ENCODE peak calls at places on chromosomes 1 and 21, in seven cellular contexts. Z is BJ; S is Peyer's patch; I is stimulated activated CD4-positive, alpha-beta T cell treated with anti-CD3 and anti-CD28 coated beads, TNF-alpha, amount 100 ng/mL, for 4 hours; F is naive thymus-derived CD4-positive, alpha-beta T cell; Y is EL; J is tibial artery. C is an unnamed sample.

GRCh38 chr1:21764615-21765423 is 18.1 kb downstream of the USP48 start:
- DNase-seq in Z (peak; percentile 76), S (no peak), I (no peak), F (no peak), Y (peak; percentile 97), J (peak; percentile 83), C (no peak)

GRCh38 chr1:172399369-172400072 is 21.0 kb upstream of the C1orf105 start:
- DNase-seq in Z (peak; percentile 94), S (no peak), I (no peak), F (peak; percentile 51), Y (peak; percentile 91), J (peak; percentile 76), C (no peak)

GRCh38 chr1:82704393-82704792 is 903.7 kb downstream of the ADGRL2 start:
- DNase-seq in Z (no peak), S (no peak), I (no peak), F (no peak), Y (no peak), J (no peak), C (no peak)

GRCh38 chr1:9844106-9844505 is 20.3 kb upstream of the CLSTN1 start:
- DNase-seq in Z (no peak), S (no peak), I (no peak), F (no peak), Y (no peak), J (no peak), C (no peak)

GRCh38 chr1:115465802-115466363 is 127.8 kb upstream of the NGF start:
- DNase-seq in Z (no peak), S (no peak), I (no peak), F (no peak), Y (no peak), J (no peak), C (no peak)

GRCh38 chr21:29737188-29737587 is 202.6 kb downstream of the GRIK1 start:
- DNase-seq in Z (no peak), S (no peak), I (no peak), F (no peak), Y (no peak), J (no peak), C (no peak)

GRCh38 chr1:235945775-235946565 is 79.3 kb upstream of the LYST start:
- DNase-seq in Z (no peak), S (peak; percentile 59), I (no peak), F (no peak), Y (no peak), J (no peak), C (no peak)

GRCh38 chr1:19866758-19867157 is 15.4 kb upstream of the OTUD3 start:
- DNase-seq in Z (no peak), S (no peak), I (no peak), F (no peak), Y (peak; percentile 47), J (no peak), C (no peak)

C was measured in activated T-helper 1 cell treated with Interleukin-2 at 50 U/mL for 16 hours.